ENCODE peak calls at places on chromosomes 5 and 9, in ten cellular contexts. One of them, this sample, is unnamed. For H3K27me3, the result is how much of the 10 kb centered on the place peaks cover.

GRCh38 chr5:108433600-108433999 is 51.7 kb upstream of the FBXL17 start:
- DNase-seq in SK-N-SH: no peak
- DNase-seq in mammary epithelial cell: no peak
- DNase-seq in Peyer's patch: no peak
- DNase-seq in pancreas: no peak
- DNase-seq in effector memory CD4-positive, alpha-beta T cell: no peak
- DNase-seq in sigmoid colon: no peak
- DNase-seq in colonic mucosa: no peak
- DNase-seq in neural progenitor cell: no peak
- DNase-seq in bronchial epithelial cell: no peak
- DNase-seq in this sample: no peak

GRCh38 chr5:141649056-141649688 is 2.0 kb downstream of the FCHSD1 start:
- DNase-seq in pancreas: no peak
- DNase-seq in colonic mucosa: no peak
- DNase-seq in Peyer's patch: peak
- DNase-seq in mammary epithelial cell: no peak
- DNase-seq in neural progenitor cell: no peak
- DNase-seq in sigmoid colon: no peak
- DNase-seq in effector memory CD4-positive, alpha-beta T cell: no peak
- DNase-seq in SK-N-SH: no peak
- DNase-seq in bronchial epithelial cell: no peak
- DNase-seq in this sample: no peak

GRCh38 chr5:78899922-78900362 is 85.2 kb downstream of the ARSB start:
- DNase-seq in colonic mucosa: peak
- DNase-seq in SK-N-SH: no peak
- DNase-seq in sigmoid colon: no peak
- DNase-seq in pancreas: peak
- DNase-seq in mammary epithelial cell: peak
- DNase-seq in effector memory CD4-positive, alpha-beta T cell: no peak
- DNase-seq in neural progenitor cell: peak
- DNase-seq in bronchial epithelial cell: peak
- DNase-seq in Peyer's patch: peak
- DNase-seq in this sample: peak

GRCh38 chr5:149166128-149166527 is 24.8 kb downstream of the ABLIM3 start:
- DNase-seq in colonic mucosa: no peak
- DNase-seq in bronchial epithelial cell: peak
- DNase-seq in effector memory CD4-positive, alpha-beta T cell: no peak
- DNase-seq in pancreas: no peak
- DNase-seq in sigmoid colon: no peak
- DNase-seq in Peyer's patch: no peak
- DNase-seq in mammary epithelial cell: peak
- DNase-seq in neural progenitor cell: no peak
- DNase-seq in SK-N-SH: no peak
- DNase-seq in this sample: no peak

GRCh38 chr5:110478899-110479298 is 247.6 kb downstream of the TMEM232 start:
- DNase-seq in pancreas: no peak
- DNase-seq in bronchial epithelial cell: peak
- DNase-seq in neural progenitor cell: no peak
- DNase-seq in Peyer's patch: no peak
- DNase-seq in colonic mucosa: no peak
- DNase-seq in sigmoid colon: no peak
- DNase-seq in effector memory CD4-positive, alpha-beta T cell: no peak
- DNase-seq in SK-N-SH: no peak
- DNase-seq in mammary epithelial cell: peak
- DNase-seq in this sample: peak

GRCh38 chr5:176542596-176543427 is 5.6 kb upstream of the RNF44 start:
- DNase-seq in pancreas: no peak
- DNase-seq in colonic mucosa: no peak
- DNase-seq in mammary epithelial cell: no peak
- DNase-seq in sigmoid colon: no peak
- DNase-seq in effector memory CD4-positive, alpha-beta T cell: peak
- DNase-seq in bronchial epithelial cell: no peak
- DNase-seq in neural progenitor cell: peak
- DNase-seq in Peyer's patch: no peak
- DNase-seq in SK-N-SH: peak
- DNase-seq in this sample: no peak

GRCh38 chr9:122777935-122778671 is 10.6 kb upstream of the OR5C1 start:
- DNase-seq in neural progenitor cell: no peak
- DNase-seq in bronchial epithelial cell: peak
- DNase-seq in mammary epithelial cell: peak
- DNase-seq in colonic mucosa: no peak
- DNase-seq in pancreas: no peak
- DNase-seq in effector memory CD4-positive, alpha-beta T cell: no peak
- DNase-seq in SK-N-SH: no peak
- DNase-seq in Peyer's patch: no peak
- DNase-seq in sigmoid colon: no peak
- DNase-seq in this sample: peak

GRCh38 chr5:146731909-146732659 is 146.5 kb downstream of the PPP2R2B start:
- DNase-seq in bronchial epithelial cell: peak
- DNase-seq in SK-N-SH: no peak
- DNase-seq in Peyer's patch: no peak
- DNase-seq in colonic mucosa: no peak
- DNase-seq in mammary epithelial cell: peak
- DNase-seq in neural progenitor cell: no peak
- DNase-seq in sigmoid colon: no peak
- DNase-seq in pancreas: no peak
- DNase-seq in effector memory CD4-positive, alpha-beta T cell: no peak
- DNase-seq in this sample: peak

DNA sequence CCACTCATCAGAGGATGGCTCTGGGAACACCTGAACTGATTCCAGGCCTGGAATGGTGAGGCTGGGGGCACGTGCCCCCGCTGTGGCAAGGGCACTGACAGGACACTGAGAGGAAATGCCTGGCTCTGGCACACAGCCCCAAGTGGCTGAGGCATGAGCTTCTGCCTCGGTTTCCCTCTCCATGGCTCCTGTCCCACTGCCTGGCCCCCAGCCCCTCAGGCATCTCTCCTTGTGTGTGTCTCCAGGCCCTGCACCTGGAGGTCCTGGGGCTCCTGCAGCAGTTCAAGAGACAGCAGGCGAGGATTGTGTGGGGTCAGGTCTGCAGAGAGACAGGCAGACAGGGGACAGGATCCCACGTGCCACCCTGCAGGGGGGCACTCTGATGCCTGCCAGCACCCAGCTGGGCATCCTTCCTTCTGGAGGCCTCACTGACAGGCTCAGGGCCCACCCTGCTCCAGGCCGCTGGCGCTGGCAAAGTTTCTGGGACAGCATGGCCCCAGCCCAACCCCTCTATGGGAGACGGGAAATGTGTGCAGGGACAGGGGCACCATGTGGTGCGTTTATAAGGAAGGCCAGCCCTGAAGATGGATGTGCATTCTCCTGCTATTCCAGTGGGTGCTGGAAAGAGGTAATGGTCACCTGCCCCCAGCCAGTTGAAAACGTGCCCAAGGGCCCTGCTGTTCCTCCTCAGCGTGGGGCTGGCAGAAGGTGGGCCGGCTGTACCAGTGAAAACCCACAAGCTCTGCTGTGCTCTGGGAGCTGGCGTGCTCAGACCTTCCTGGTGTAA is 66.0 kb downstream of the RASGEF1C start:
- DNase-seq in Peyer's patch: peak
- DNase-seq in mammary epithelial cell: no peak
- DNase-seq in SK-N-SH: no peak
- DNase-seq in bronchial epithelial cell: no peak
- DNase-seq in effector memory CD4-positive, alpha-beta T cell: no peak
- DNase-seq in neural progenitor cell: no peak
- DNase-seq in sigmoid colon: peak
- DNase-seq in colonic mucosa: no peak
- DNase-seq in pancreas: peak
- DNase-seq in this sample: no peak
- H3K27me3 ChIP-seq in Peyer's patch: under half
- H3K27me3 ChIP-seq in mammary epithelial cell: under half
- H3K27me3 ChIP-seq in SK-N-SH: under half
- H3K27me3 ChIP-seq in bronchial epithelial cell: under half
- H3K27me3 ChIP-seq in effector memory CD4-positive, alpha-beta T cell: under half
- H3K27me3 ChIP-seq in neural progenitor cell: under half
- H3K27me3 ChIP-seq in sigmoid colon: under half
- H3K27me3 ChIP-seq in colonic mucosa: under half
- H3K27me3 ChIP-seq in pancreas: under half
- H3K27me3 ChIP-seq in this sample: under half

DNA sequence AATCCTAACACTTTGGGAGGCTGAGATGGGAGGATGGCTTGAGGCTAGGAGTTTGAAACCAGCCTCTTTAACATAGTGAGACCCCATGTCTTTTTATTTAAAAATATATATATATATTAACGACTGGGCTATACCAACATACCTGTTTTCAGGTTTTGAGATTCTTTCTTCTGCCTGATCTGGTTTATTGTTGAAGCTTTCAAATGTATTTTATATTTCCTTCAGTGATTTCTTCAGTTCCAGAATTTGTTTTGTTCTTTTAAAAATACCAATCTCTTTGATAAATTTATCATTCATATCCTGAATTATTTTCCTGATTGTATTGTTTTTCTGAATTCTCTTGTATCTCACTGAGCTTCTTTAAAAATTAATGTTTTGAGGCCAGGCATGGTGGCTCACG is 31.2 kb downstream of the OGN start:
- DNase-seq in effector memory CD4-positive, alpha-beta T cell: no peak
- DNase-seq in mammary epithelial cell: no peak
- DNase-seq in neural progenitor cell: no peak
- DNase-seq in SK-N-SH: no peak
- DNase-seq in pancreas: no peak
- DNase-seq in bronchial epithelial cell: no peak
- DNase-seq in sigmoid colon: no peak
- DNase-seq in Peyer's patch: no peak
- DNase-seq in colonic mucosa: no peak
- DNase-seq in this sample: no peak
- H3K4me3 ChIP-seq in effector memory CD4-positive, alpha-beta T cell: no peak
- H3K4me3 ChIP-seq in mammary epithelial cell: no peak
- H3K4me3 ChIP-seq in neural progenitor cell: no peak
- H3K4me3 ChIP-seq in SK-N-SH: no peak
- H3K4me3 ChIP-seq in pancreas: no peak
- H3K4me3 ChIP-seq in bronchial epithelial cell: no peak
- H3K4me3 ChIP-seq in sigmoid colon: no peak
- H3K4me3 ChIP-seq in Peyer's patch: no peak
- H3K4me3 ChIP-seq in colonic mucosa: no peak
- H3K4me3 ChIP-seq in this sample: no peak

GRCh38 chr5:134019636-134020035 is 14.9 kb upstream of the VDAC1 start:
- DNase-seq in sigmoid colon: no peak
- DNase-seq in bronchial epithelial cell: no peak
- DNase-seq in neural progenitor cell: no peak
- DNase-seq in pancreas: no peak
- DNase-seq in Peyer's patch: no peak
- DNase-seq in colonic mucosa: no peak
- DNase-seq in effector memory CD4-positive, alpha-beta T cell: no peak
- DNase-seq in SK-N-SH: no peak
- DNase-seq in mammary epithelial cell: no peak
- DNase-seq in this sample: no peak

GRCh38 chr5:134018986-134019316 is 14.2 kb upstream of the VDAC1 start:
- DNase-seq in sigmoid colon: no peak
- DNase-seq in effector memory CD4-positive, alpha-beta T cell: no peak
- DNase-seq in mammary epithelial cell: no peak
- DNase-seq in colonic mucosa: no peak
- DNase-seq in Peyer's patch: no peak
- DNase-seq in pancreas: no peak
- DNase-seq in neural progenitor cell: no peak
- DNase-seq in SK-N-SH: no peak
- DNase-seq in bronchial epithelial cell: no peak
- DNase-seq in this sample: no peak

GRCh38 chr5:134020188-134020587 is 15.4 kb upstream of the VDAC1 start:
- DNase-seq in bronchial epithelial cell: peak
- DNase-seq in SK-N-SH: no peak
- DNase-seq in pancreas: peak
- DNase-seq in Peyer's patch: no peak
- DNase-seq in effector memory CD4-positive, alpha-beta T cell: no peak
- DNase-seq in neural progenitor cell: no peak
- DNase-seq in mammary epithelial cell: no peak
- DNase-seq in sigmoid colon: no peak
- DNase-seq in colonic mucosa: peak
- DNase-seq in this sample: no peak

GRCh38 chr5:134022333-134022732 is 17.6 kb upstream of the VDAC1 start:
- DNase-seq in neural progenitor cell: no peak
- DNase-seq in bronchial epithelial cell: no peak
- DNase-seq in mammary epithelial cell: no peak
- DNase-seq in colonic mucosa: no peak
- DNase-seq in SK-N-SH: no peak
- DNase-seq in sigmoid colon: no peak
- DNase-seq in pancreas: no peak
- DNase-seq in effector memory CD4-positive, alpha-beta T cell: no peak
- DNase-seq in Peyer's patch: no peak
- DNase-seq in this sample: no peak

GRCh38 chr5:134018154-134018985 is 13.6 kb upstream of the VDAC1 start:
- DNase-seq in mammary epithelial cell: peak
- DNase-seq in neural progenitor cell: no peak
- DNase-seq in sigmoid colon: no peak
- DNase-seq in effector memory CD4-positive, alpha-beta T cell: no peak
- DNase-seq in SK-N-SH: no peak
- DNase-seq in colonic mucosa: peak
- DNase-seq in Peyer's patch: peak
- DNase-seq in bronchial epithelial cell: peak
- DNase-seq in pancreas: peak
- DNase-seq in this sample: no peak
- H3K27me3 ChIP-seq in mammary epithelial cell: under half
- H3K27me3 ChIP-seq in neural progenitor cell: under half
- H3K27me3 ChIP-seq in sigmoid colon: under half
- H3K27me3 ChIP-seq in effector memory CD4-positive, alpha-beta T cell: under half
- H3K27me3 ChIP-seq in SK-N-SH: under half
- H3K27me3 ChIP-seq in colonic mucosa: under half
- H3K27me3 ChIP-seq in Peyer's patch: under half
- H3K27me3 ChIP-seq in bronchial epithelial cell: under half
- H3K27me3 ChIP-seq in pancreas: under half
- H3K27me3 ChIP-seq in this sample: under half

GRCh38 chr9:71096431-71097108 is 24.9 kb downstream of the TRPM3 start:
- DNase-seq in mammary epithelial cell: no peak
- DNase-seq in neural progenitor cell: no peak
- DNase-seq in bronchial epithelial cell: no peak
- DNase-seq in colonic mucosa: peak
- DNase-seq in sigmoid colon: no peak
- DNase-seq in Peyer's patch: no peak
- DNase-seq in effector memory CD4-positive, alpha-beta T cell: no peak
- DNase-seq in SK-N-SH: no peak
- DNase-seq in pancreas: peak
- DNase-seq in this sample: no peak

GRCh38 chr9:71098801-71099200 is 22.6 kb downstream of the TRPM3 start:
- DNase-seq in Peyer's patch: no peak
- DNase-seq in sigmoid colon: no peak
- DNase-seq in colonic mucosa: no peak
- DNase-seq in mammary epithelial cell: no peak
- DNase-seq in effector memory CD4-positive, alpha-beta T cell: no peak
- DNase-seq in neural progenitor cell: no peak
- DNase-seq in pancreas: no peak
- DNase-seq in SK-N-SH: no peak
- DNase-seq in bronchial epithelial cell: no peak
- DNase-seq in this sample: no peak

GRCh38 chr9:71094708-71095251 is 26.6 kb downstream of the TRPM3 start:
- DNase-seq in neural progenitor cell: no peak
- DNase-seq in effector memory CD4-positive, alpha-beta T cell: no peak
- DNase-seq in pancreas: no peak
- DNase-seq in sigmoid colon: no peak
- DNase-seq in colonic mucosa: no peak
- DNase-seq in SK-N-SH: no peak
- DNase-seq in Peyer's patch: no peak
- DNase-seq in mammary epithelial cell: no peak
- DNase-seq in bronchial epithelial cell: no peak
- DNase-seq in this sample: no peak

DNA sequence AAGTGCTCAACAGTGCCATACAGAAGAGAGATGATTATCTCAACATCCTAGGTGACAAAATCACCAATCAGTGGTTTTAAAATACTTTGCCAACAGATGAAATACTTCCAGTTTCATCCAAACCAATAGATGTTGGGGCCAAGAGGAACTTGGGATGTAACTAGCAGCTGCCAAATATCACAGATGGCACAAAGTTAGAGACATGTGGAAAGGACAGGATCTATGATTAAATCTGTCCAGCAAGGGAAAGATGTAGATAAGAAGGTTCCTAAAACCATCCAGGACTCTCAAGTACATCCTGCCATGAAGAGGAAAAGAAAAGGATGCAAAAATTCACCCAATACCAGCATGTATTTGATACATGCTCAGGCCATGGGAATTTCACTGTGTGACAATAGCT is 23.7 kb downstream of the TRPM3 start:
- DNase-seq in neural progenitor cell: no peak
- DNase-seq in colonic mucosa: no peak
- DNase-seq in effector memory CD4-positive, alpha-beta T cell: no peak
- DNase-seq in sigmoid colon: no peak
- DNase-seq in bronchial epithelial cell: no peak
- DNase-seq in SK-N-SH: no peak
- DNase-seq in pancreas: no peak
- DNase-seq in mammary epithelial cell: no peak
- DNase-seq in Peyer's patch: no peak
- DNase-seq in this sample: no peak
- H3K4me3 ChIP-seq in neural progenitor cell: no peak
- H3K4me3 ChIP-seq in colonic mucosa: no peak
- H3K4me3 ChIP-seq in effector memory CD4-positive, alpha-beta T cell: no peak
- H3K4me3 ChIP-seq in sigmoid colon: no peak
- H3K4me3 ChIP-seq in bronchial epithelial cell: no peak
- H3K4me3 ChIP-seq in SK-N-SH: no peak
- H3K4me3 ChIP-seq in pancreas: no peak
- H3K4me3 ChIP-seq in mammary epithelial cell: no peak
- H3K4me3 ChIP-seq in Peyer's patch: no peak
- H3K4me3 ChIP-seq in this sample: no peak